ENCODE peak calls at places on chromosomes 13 and 19, in four cellular contexts. I is K562, A is HepG2, G is GM12878. S is an unnamed sample.

GRCh38 chr13:68190826-68191225 is 960.7 kb upstream of the PCDH9 start:
- DNase-seq in I (no peak), A (peak; percentile 1), G (no peak), S (no peak)

GRCh38 chr19:13834308-13834790 is 39.1 kb downstream of the ZSWIM4 start:
- DNase-seq in I (no peak), A (no peak), G (no peak), S (no peak)

GRCh38 chr19:43306097-43306496 is 36.8 kb upstream of the PSG9 start:
- DNase-seq in I (no peak), A (no peak), G (no peak), S (no peak)

GRCh38 chr19:27844261-27844660 is 1368.7 kb downstream of the UQCRFS1 start:
- DNase-seq in I (no peak), A (no peak), G (no peak), S (no peak)

GRCh38 chr19:1684573-1684912 is 32.1 kb upstream of the TCF3 start:
- DNase-seq in I (no peak), A (no peak), G (no peak), S (no peak)

GRCh38 chr13:85729296-85729695 is 69.9 kb downstream of the SLITRK6 start:
- DNase-seq in I (no peak), A (no peak), G (no peak), S (no peak)

GRCh38 chr13:34357435-34358232 is 539.7 kb downstream of the RFC3 start:
- DNase-seq in I (no peak), A (no peak), G (no peak), S (no peak)

GRCh38 chr13:75705395-75705794 is 69.3 kb downstream of the LMO7 start:
- DNase-seq in I (no peak), A (no peak), G (no peak), S (no peak)

GRCh38 chr19:29566496-29567054 is 39.5 kb upstream of the POP4 start:
- DNase-seq in I (no peak), A (no peak), G (no peak), S (no peak)

GRCh38 chr13:24339937-24340607 is 30.7 kb downstream of the C1QTNF9 start:
- DNase-seq in I (no peak), A (no peak), G (no peak), S (no peak)

GRCh38 chr19:10686661-10687517 is 14.3 kb upstream of the QTRT1 start:
- DNase-seq in I (no peak), A (no peak), G (no peak), S (no peak)

GRCh38 chr13:44198826-44199225 is 174.8 kb upstream of the SERP2 start:
- DNase-seq in I (no peak), A (no peak), G (no peak), S (no peak)

GRCh38 chr13:38530492-38530891 is 156.4 kb upstream of the FREM2 start:
- DNase-seq in I (no peak), A (no peak), G (no peak), S (no peak)

GRCh38 chr13:25806304-25806974 is 245.4 kb downstream of the SHISA2 start:
- DNase-seq in I (no peak), A (no peak), G (peak; percentile 25), S (no peak)

GRCh38 chr19:3154957-3155736 is 19.3 kb downstream of the GNA15 start:
- DNase-seq in I (peak; percentile 97), A (peak; percentile 50), G (peak; percentile 88), S (no peak)

GRCh38 chr19:1295169-1296012 is 9.7 kb downstream of the EFNA2 start:
- DNase-seq in I (peak; percentile 63), A (no peak), G (no peak), S (peak; percentile 89)

GRCh38 chr19:51716925-51717324 is 6.9 kb downstream of the HAS1 start:
- DNase-seq in I (no peak), A (no peak), G (no peak), S (no peak)

GRCh38 chr13:71877280-71877653 is 10.3 kb upstream of the DACH1 start:
- DNase-seq in I (no peak), A (no peak), G (no peak), S (no peak)

GRCh38 chr19:41958367-41959055 is 610 bp downstream of the RABAC1 start:
- DNase-seq in I (peak; percentile 83), A (peak; percentile 64), G (no peak), S (peak; percentile 77)

DNA sequence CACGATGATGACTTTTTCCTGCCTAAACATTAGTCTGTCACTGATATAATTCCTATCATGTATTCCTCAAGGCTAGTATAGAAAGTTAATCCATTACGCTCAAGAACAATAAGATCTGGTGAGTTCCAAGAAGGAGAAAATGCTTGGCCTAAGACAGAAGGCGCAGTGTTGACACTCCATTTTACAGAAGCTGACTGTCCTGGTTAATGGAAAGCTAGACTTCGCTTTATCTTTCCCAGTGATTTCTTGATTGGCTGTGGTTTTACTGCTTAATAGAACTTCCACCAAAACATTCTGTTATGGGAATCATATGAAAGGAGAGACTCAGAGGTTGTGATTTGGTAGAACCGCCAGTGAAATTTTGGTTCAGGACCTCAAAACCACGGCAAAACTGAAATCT is 1.9 kb upstream of the SMAD9 start:
- DNase-seq in I (no peak), A (no peak), G (no peak), S (no peak)
- TF ChIP-seq TARDBP in I (no peak), A (no peak), G (no peak), S (no peak)

GRCh38 chr19:55927991-55928390 is 4.1 kb downstream of the NLRP13 start:
- DNase-seq in I (no peak), A (no peak), G (no peak), S (no peak)

DNA sequence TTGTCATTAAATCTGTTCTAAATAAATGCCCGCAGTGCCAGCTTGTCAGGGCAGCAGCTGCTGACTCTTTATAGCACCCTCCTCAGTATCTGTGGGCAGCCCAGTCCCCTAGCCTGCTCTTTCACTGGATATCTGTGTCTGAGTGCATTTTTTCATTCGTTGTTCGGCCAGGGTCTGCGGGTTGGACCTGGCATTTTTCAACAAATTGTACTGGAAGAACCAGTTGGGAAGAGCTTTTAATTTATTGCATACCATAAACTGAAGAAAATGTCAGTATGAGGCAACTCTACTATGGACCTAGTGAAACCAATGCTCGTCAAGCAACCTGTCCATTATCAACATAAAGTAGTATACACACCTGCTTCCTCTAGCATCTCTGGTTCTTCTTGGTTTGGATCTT is 8.6 kb downstream of the NLRP13 start:
- DNase-seq in I (no peak), A (no peak), G (no peak), S (no peak)
- TF ChIP-seq TARDBP in I (no peak), A (no peak), G (no peak), S (no peak)

DNA sequence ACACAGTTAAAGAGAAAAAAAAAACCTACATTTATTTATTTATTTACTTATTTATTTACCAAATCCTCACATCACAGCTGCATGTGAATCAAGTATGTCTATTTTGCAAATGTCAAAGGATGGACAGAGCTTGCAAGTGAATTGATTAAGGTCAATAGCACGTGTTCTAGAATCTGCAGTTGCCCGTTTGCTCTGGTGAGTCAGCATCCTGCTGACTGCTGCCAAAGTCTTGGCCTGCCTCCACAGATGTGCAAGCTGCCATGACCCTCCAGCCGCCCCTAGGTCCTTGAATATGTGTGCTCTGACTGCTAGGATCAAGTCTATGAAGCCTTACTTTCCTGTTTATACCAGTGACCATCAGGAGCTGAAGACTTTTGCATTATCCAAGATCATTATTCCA is 320.6 kb downstream of the GPC5 start:
- DNase-seq in I (peak; percentile 20), A (no peak), G (no peak), S (no peak)
- TF ChIP-seq TARDBP in I (no peak), A (no peak), G (no peak), S (no peak)

GRCh38 chr19:31733591-31733990 is 384.4 kb upstream of the TSHZ3 start:
- DNase-seq in I (no peak), A (no peak), G (no peak), S (no peak)

GRCh38 chr19:31725051-31725450 is 375.8 kb upstream of the TSHZ3 start:
- DNase-seq in I (no peak), A (no peak), G (no peak), S (no peak)

GRCh38 chr19:31727536-31727935 is 378.3 kb upstream of the TSHZ3 start:
- DNase-seq in I (no peak), A (no peak), G (no peak), S (no peak)

GRCh38 chr19:31730270-31730669 is 381.0 kb upstream of the TSHZ3 start:
- DNase-seq in I (no peak), A (no peak), G (no peak), S (no peak)
- TF ChIP-seq TARDBP in I (no peak), A (no peak), G (no peak), S (no peak)

DNA sequence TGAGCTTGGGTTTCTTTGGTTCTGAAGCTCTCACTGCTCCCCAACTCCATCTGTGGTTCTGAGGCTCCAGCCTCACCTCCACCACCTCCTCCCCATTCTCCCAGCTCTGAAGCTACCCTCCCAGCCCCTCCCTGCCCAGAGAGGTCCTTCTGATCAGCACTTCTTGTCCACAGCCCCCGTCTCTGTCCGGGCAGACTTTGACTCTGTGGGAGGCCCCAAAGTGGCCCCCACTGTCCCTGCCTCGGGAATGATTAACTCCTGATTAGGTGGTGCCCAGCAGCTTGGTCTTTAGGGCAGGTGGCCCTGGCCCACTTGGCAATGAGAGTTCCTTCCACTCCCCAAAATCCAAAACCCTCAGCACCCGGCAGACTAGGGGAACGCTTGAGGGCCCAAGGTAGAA is 14.4 kb downstream of the EVI5L start:
- DNase-seq in I (no peak), A (no peak), G (no peak), S (no peak)
- TF ChIP-seq TARDBP in I (no peak), A (no peak), G (no peak), S (no peak)

DNA sequence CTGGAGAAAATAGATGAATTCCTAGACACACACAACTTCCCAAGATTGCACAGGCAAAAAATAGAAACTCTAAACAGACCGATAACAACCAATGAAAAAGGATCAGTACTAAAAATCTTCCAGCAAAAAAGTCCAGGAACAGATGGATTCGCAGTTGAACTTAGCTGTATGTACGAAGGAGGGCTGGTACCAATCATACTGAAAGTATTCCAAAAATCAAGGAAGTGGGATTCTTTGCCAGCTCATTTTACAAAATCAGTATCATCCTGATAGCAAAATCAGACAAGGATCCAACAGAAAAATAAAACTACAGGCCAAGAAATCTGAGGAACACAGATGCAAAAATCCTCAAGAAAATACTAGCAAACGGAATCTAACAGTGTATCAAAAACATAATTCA is 6.5 kb upstream of the LILRB2 start:
- DNase-seq in I (no peak), A (no peak), G (no peak), S (no peak)
- TF ChIP-seq TARDBP in I (no peak), A (no peak), G (no peak), S (no peak)